ENCODE peak calls at places on chromosomes 16 and 17, in seven cellular contexts. Q, E, D, A, L, P and H are unnamed samples.

GRCh38 chr17:30113213-30113612 is 3.4 kb upstream of the NSRP1 start:
- DNase-seq in Q (peak; percentile 9), E (no peak), D (peak; percentile 41), A (no peak), L (peak; percentile 65), P (no peak), H (peak; percentile 69)

GRCh38 chr16:70691223-70692129 is 5.6 kb upstream of the MTSS2 start:
- DNase-seq in Q (no peak), E (no peak), D (no peak), A (peak; percentile 72), L (peak; percentile 52), P (peak; percentile 74), H (no peak)

GRCh38 chr17:67628580-67629013 is 89.1 kb upstream of the NOL11 start:
- DNase-seq in Q (no peak), E (no peak), D (no peak), A (no peak), L (peak; percentile 51), P (no peak), H (no peak)

GRCh38 chr17:79645777-79646088 is 34.9 kb upstream of the RBFOX3 start:
- DNase-seq in Q (no peak), E (no peak), D (no peak), A (no peak), L (peak; percentile 4), P (no peak), H (no peak)

GRCh38 chr16:10033561-10033960 is 148.7 kb downstream of the GRIN2A start:
- DNase-seq in Q (no peak), E (no peak), D (no peak), A (no peak), L (no peak), P (no peak), H (no peak)

GRCh38 chr17:42459256-42459982 is 741 bp downstream of the ATP6V0A1 start:
- DNase-seq in Q (peak; percentile 50), E (peak; percentile 61), D (peak; percentile 67), A (no peak), L (peak; percentile 40), P (peak; percentile 44), H (peak; percentile 63)

GRCh38 chr16:26905336-26905735 is 161.4 kb upstream of the C16orf82 start:
- DNase-seq in Q (no peak), E (no peak), D (no peak), A (no peak), L (no peak), P (no peak), H (no peak)

GRCh38 chr16:66057056-66057455 is 309.4 kb upstream of the CDH5 start:
- DNase-seq in Q (no peak), E (no peak), D (no peak), A (no peak), L (no peak), P (no peak), H (no peak)

GRCh38 chr17:34719569-34719968 is 140.2 kb downstream of the TMEM132E start:
- DNase-seq in Q (no peak), E (no peak), D (no peak), A (no peak), L (no peak), P (no peak), H (no peak)

GRCh38 chr17:61330174-61331150 is 69.2 kb upstream of the TBX2 start:
- DNase-seq in Q (no peak), E (no peak), D (no peak), A (no peak), L (no peak), P (no peak), H (no peak)

GRCh38 chr16:1781758-1782407 is 488 bp downstream of the SPSB3 start:
- DNase-seq in Q (peak; percentile 39), E (no peak), D (peak; percentile 14), A (no peak), L (no peak), P (no peak), H (peak; percentile 35)

GRCh38 chr17:11506635-11507034 is 91.6 kb upstream of the DNAH9 start:
- DNase-seq in Q (no peak), E (peak; percentile 75), D (peak; percentile 9), A (no peak), L (no peak), P (no peak), H (no peak)

GRCh38 chr17:14442798-14443553 is 142.1 kb downstream of the HS3ST3B1 start:
- DNase-seq in Q (no peak), E (no peak), D (no peak), A (no peak), L (no peak), P (no peak), H (no peak)

GRCh38 chr16:78297066-78297666 is 197.7 kb downstream of the WWOX start:
- DNase-seq in Q (no peak), E (no peak), D (no peak), A (no peak), L (no peak), P (no peak), H (no peak)

GRCh38 chr17:17700251-17700969 is 19.2 kb downstream of the RAI1 start:
- DNase-seq in Q (no peak), E (peak; percentile 75), D (no peak), A (no peak), L (peak; percentile 47), P (no peak), H (no peak)

GRCh38 chr16:21053595-21053994 is 97.1 kb downstream of the DNAH3 start:
- DNase-seq in Q (no peak), E (no peak), D (no peak), A (no peak), L (no peak), P (no peak), H (no peak)

GRCh38 chr17:64264891-64265290 is 1.8 kb upstream of the TEX2 start:
- DNase-seq in Q (no peak), E (no peak), D (no peak), A (no peak), L (no peak), P (no peak), H (peak; percentile 73)

GRCh38 chr17:46072998-46073397 is 73.9 kb downstream of the STH start:
- DNase-seq in Q (no peak), E (no peak), D (no peak), A (no peak), L (no peak), P (no peak), H (no peak)

GRCh38 chr17:74297941-74298340 is 23.9 kb downstream of the DNAI2 start:
- DNase-seq in Q (peak; percentile 54), E (no peak), D (peak; percentile 91), A (no peak), L (no peak), P (no peak), H (peak; percentile 82)

GRCh38 chr17:67052720-67053437 is 8.5 kb downstream of the CACNG1 start:
- DNase-seq in Q (no peak), E (peak; percentile 36), D (no peak), A (no peak), L (peak; percentile 20), P (no peak), H (no peak)

GRCh38 chr16:86080131-86080875 is 181.3 kb downstream of the IRF8 start:
- DNase-seq in Q (no peak), E (no peak), D (no peak), A (no peak), L (no peak), P (no peak), H (no peak)

GRCh38 chr16:50213939-50214519 is 52.3 kb upstream of the ADCY7 start:
- DNase-seq in Q (no peak), E (no peak), D (peak; percentile 75), A (no peak), L (no peak), P (no peak), H (peak; percentile 46)

GRCh38 chr16:81214745-81215166 is 23.7 kb upstream of the BCO1 start:
- DNase-seq in Q (no peak), E (no peak), D (peak; percentile 13), A (no peak), L (peak; percentile 38), P (no peak), H (no peak)

GRCh38 chr17:73452056-73452455 is 140.3 kb upstream of the CDC42EP4 start:
- DNase-seq in Q (no peak), E (no peak), D (no peak), A (no peak), L (no peak), P (no peak), H (no peak)

GRCh38 chr17:8285270-8286181 is 2.9 kb upstream of the RANGRF start:
- DNase-seq in Q (no peak), E (no peak), D (no peak), A (no peak), L (peak; percentile 80), P (no peak), H (no peak)

GRCh38 chr17:57201481-57201880 is 54.8 kb upstream of the MSI2 start:
- DNase-seq in Q (no peak), E (peak; percentile 34), D (no peak), A (no peak), L (no peak), P (no peak), H (no peak)